ENCODE peak calls at places on chromosomes 4 and X, in ten cellular contexts. K is GM13976; Z is activated T-cell treated with anti-CD3 and anti-CD28 coated beads for 24 hours; U is NCI-H2171; L is NCI-H446; I is fibroblast of lung; O is DND-41; W is activated CD4-positive, alpha-beta T cell treated with anti-CD3 and anti-CD28 coated beads, Interleukin-2, amount 50 U/mL, for 4 hours; X is fibroblast of the aortic adventitia; J is HEK293T. P is an unnamed sample.

GRCh38 chrX:373641-374471 is 12.9 kb downstream of the PPP2R3B start:
- DNase-seq in X (no peak), Z (peak; percentile 40), O (peak; percentile 61), J (no peak), L (no peak), I (no peak), U (no peak), K (no peak), W (peak; percentile 12), P (no peak)

GRCh38 chrX:7059214-7059838 is 88.2 kb upstream of the STS start:
- DNase-seq in I (no peak), J (no peak), L (no peak), W (no peak), Z (no peak), X (no peak), K (peak; percentile 71), O (peak; percentile 51), U (no peak), P (no peak)

GRCh38 chrX:20637351-20637750 is 370.6 kb upstream of the RPS6KA3 start:
- DNase-seq in X (no peak), O (no peak), Z (no peak), I (no peak), J (no peak), K (no peak), L (no peak), W (no peak), U (no peak), P (no peak)

GRCh38 chr4:130092187-130093015 is 996.4 kb downstream of the C4orf33 start:
- DNase-seq in W (no peak), X (no peak), I (no peak), K (no peak), J (no peak), L (no peak), U (no peak), Z (no peak), O (no peak), P (no peak)

GRCh38 chr4:3819210-3819919 is 53.2 kb downstream of the ADRA2C start:
- DNase-seq in X (no peak), J (no peak), W (no peak), O (no peak), U (no peak), L (no peak), I (no peak), K (no peak), Z (no peak), P (no peak)

GRCh38 chr4:66095065-66095464 is 424.8 kb upstream of the EPHA5 start:
- DNase-seq in Z (no peak), X (no peak), J (no peak), W (no peak), U (no peak), L (no peak), I (no peak), K (no peak), O (no peak), P (no peak)

GRCh38 chrX:17656035-17656418 is 81.3 kb upstream of the SCML1 start:
- DNase-seq in I (no peak), O (no peak), K (no peak), W (no peak), L (no peak), X (no peak), U (no peak), J (no peak), Z (no peak), P (no peak)

GRCh38 chrX:41868392-41868977 is 54.9 kb downstream of the CASK start:
- DNase-seq in L (no peak), J (no peak), X (no peak), U (no peak), O (no peak), W (no peak), I (no peak), Z (no peak), K (no peak), P (no peak)

GRCh38 chr4:33837043-33837442 is 2407.3 kb downstream of the ARAP2 start:
- DNase-seq in U (no peak), X (peak; percentile 83), O (no peak), Z (no peak), I (peak; percentile 79), L (no peak), K (no peak), J (no peak), W (no peak), P (no peak)

GRCh38 chrX:53312946-53313745 is 31.8 kb upstream of the IQSEC2 start:
- DNase-seq in O (peak; percentile 64), L (peak; percentile 16), I (peak; percentile 52), Z (peak; percentile 38), K (peak; percentile 68), U (no peak), J (peak; percentile 76), X (peak; percentile 66), W (peak; percentile 46), P (no peak)

GRCh38 chr4:85406185-85406584 is 68.8 kb upstream of the ARHGAP24 start:
- DNase-seq in W (no peak), Z (no peak), O (no peak), U (no peak), I (no peak), L (no peak), J (no peak), K (no peak), X (no peak), P (no peak)

GRCh38 chr4:119532319-119532718 is 96.3 kb downstream of the PDE5A start:
- DNase-seq in X (no peak), J (no peak), K (no peak), I (no peak), W (no peak), L (no peak), U (no peak), Z (no peak), O (no peak), P (no peak)

GRCh38 chrX:134544614-134545255 is 84.8 kb downstream of the HPRT1 start:
- DNase-seq in U (no peak), Z (no peak), X (no peak), K (no peak), W (no peak), L (no peak), I (no peak), J (no peak), O (no peak), P (no peak)

GRCh38 chrX:13808865-13809264 is 8.0 kb downstream of the GPM6B start:
- DNase-seq in L (no peak), U (no peak), O (no peak), K (no peak), J (no peak), Z (no peak), X (peak; percentile 25), W (no peak), I (no peak), P (no peak)

GRCh38 chr4:183637461-183637860 is 21.5 kb downstream of the RWDD4 start:
- DNase-seq in W (no peak), L (no peak), Z (no peak), J (no peak), K (no peak), I (peak; percentile 38), X (peak; percentile 31), U (no peak), O (no peak), P (no peak)

GRCh38 chr4:177740563-177740962 is 298.3 kb upstream of the AGA start:
- DNase-seq in W (no peak), I (no peak), O (no peak), U (no peak), K (no peak), L (no peak), J (no peak), Z (no peak), X (peak; percentile 4), P (no peak)

GRCh38 chrX:152892999-152893605 is 4.8 kb upstream of the ZNF185 start:
- DNase-seq in K (peak; percentile 12), X (no peak), O (no peak), L (no peak), J (no peak), U (no peak), W (no peak), Z (no peak), I (no peak), P (no peak)

GRCh38 chrX:130575831-130576404 is 174.1 kb downstream of the RBMX2 start:
- DNase-seq in K (peak; percentile 45), W (peak; percentile 0), I (peak; percentile 54), U (no peak), O (peak; percentile 34), L (no peak), J (peak; percentile 70), Z (no peak), X (peak; percentile 57), P (peak; percentile 4)

GRCh38 chrX:140066262-140066661 is 100.9 kb upstream of the CXorf66 start:
- DNase-seq in L (no peak), I (no peak), Z (no peak), U (no peak), K (no peak), J (no peak), W (no peak), X (no peak), O (no peak), P (no peak)

GRCh38 chr4:100582146-100582545 is 64.3 kb upstream of the EMCN start:
- DNase-seq in X (no peak), Z (no peak), W (no peak), L (no peak), J (no peak), K (no peak), O (no peak), U (no peak), I (no peak), P (no peak)

GRCh38 chr4:126991965-126992364 is 640.8 kb upstream of the INTU start:
- DNase-seq in X (peak; percentile 43), K (no peak), Z (no peak), I (peak; percentile 34), W (no peak), J (no peak), L (no peak), O (no peak), U (no peak), P (no peak)

GRCh38 chr4:173025131-173025530 is 143.5 kb upstream of the GALNT7 start:
- DNase-seq in U (peak; percentile 31), I (peak; percentile 85), O (peak; percentile 75), K (peak; percentile 58), L (peak; percentile 47), W (no peak), J (peak; percentile 59), Z (no peak), X (peak; percentile 85), P (peak; percentile 63)

GRCh38 chrX:1903380-1903935 is 288.6 kb downstream of the ASMT start:
- DNase-seq in K (no peak), O (no peak), J (no peak), Z (no peak), U (no peak), X (no peak), W (no peak), I (no peak), L (no peak), P (no peak)

GRCh38 chrX:37824491-37825224 is 22.7 kb downstream of the DYNLT3 start:
- DNase-seq in U (no peak), I (peak; percentile 29), K (no peak), J (no peak), L (no peak), X (no peak), Z (no peak), O (peak; percentile 27), W (no peak), P (no peak)

GRCh38 chr4:110249687-110250387 is 51.4 kb upstream of the ELOVL6 start:
- DNase-seq in J (no peak), L (no peak), O (no peak), Z (no peak), W (no peak), U (no peak), K (no peak), I (no peak), X (no peak), P (no peak)

GRCh38 chr4:152696764-152697250 is 17.0 kb upstream of the TMEM154 start:
- DNase-seq in U (no peak), Z (peak; percentile 30), O (no peak), K (peak; percentile 83), J (no peak), W (peak; percentile 32), X (peak; percentile 38), L (no peak), I (peak; percentile 66), P (no peak)

GRCh38 chrX:129123795-129124194 is 399.5 kb downstream of the SMARCA1 start:
- DNase-seq in O (no peak), J (no peak), W (no peak), K (no peak), Z (no peak), L (no peak), U (no peak), I (no peak), X (no peak), P (no peak)

GRCh38 chr4:48329976-48330375 is 11.4 kb upstream of the SLAIN2 start:
- DNase-seq in Z (no peak), W (no peak), L (no peak), O (no peak), J (no peak), K (no peak), U (no peak), X (peak; percentile 92), I (peak; percentile 91), P (no peak)